ENCODE peak calls at places on chromosomes 3 and 15, in seven cellular contexts. B, W, Z, S, A, X and E are unnamed samples.

GRCh38 chr15:43253431-43254403 is 13.0 kb downstream of the TGM5 start:
- DNase-seq in B (peak), W (no peak), Z (no peak), S (no peak), A (peak), X (no peak), E (no peak)

GRCh38 chr3:81658322-81658997 is 103.0 kb downstream of the GBE1 start:
- DNase-seq in B (no peak), W (no peak), Z (no peak), S (no peak), A (no peak), X (no peak), E (no peak)

GRCh38 chr3:8444883-8445282 is 56.7 kb upstream of the LMCD1 start:
- DNase-seq in B (no peak), W (no peak), Z (no peak), S (no peak), A (peak), X (no peak), E (no peak)

GRCh38 chr15:67783303-67783702 is 42.0 kb upstream of the SKOR1 start:
- DNase-seq in B (peak), W (no peak), Z (peak), S (peak), A (no peak), X (no peak), E (peak)

GRCh38 chr3:99836681-99837080 is 19.0 kb downstream of the CMSS1 start:
- DNase-seq in B (no peak), W (no peak), Z (no peak), S (no peak), A (no peak), X (no peak), E (no peak)

GRCh38 chr3:53190659-53191058 is 29.6 kb downstream of the PRKCD start:
- DNase-seq in B (no peak), W (no peak), Z (no peak), S (no peak), A (no peak), X (no peak), E (no peak)

GRCh38 chr15:39798382-39798781 is 15.7 kb upstream of the FSIP1 start:
- DNase-seq in B (no peak), W (no peak), Z (no peak), S (no peak), A (no peak), X (no peak), E (no peak)

GRCh38 chr3:141262306-141262705 is 30.7 kb downstream of the PXYLP1 start:
- DNase-seq in B (no peak), W (peak), Z (no peak), S (no peak), A (peak), X (no peak), E (no peak)

GRCh38 chr3:10546887-10547286 is 41.5 kb upstream of the ATP2B2 start:
- DNase-seq in B (no peak), W (no peak), Z (no peak), S (no peak), A (no peak), X (no peak), E (no peak)

GRCh38 chr3:184135149-184135910 is at the start of gene EIF2B5:
- DNase-seq in B (peak), W (peak), Z (peak), S (peak), A (peak), X (peak), E (peak)

GRCh38 chr15:65258863-65259262 is 27.8 kb downstream of the PARP16 start:
- DNase-seq in B (no peak), W (peak), Z (no peak), S (no peak), A (peak), X (no peak), E (no peak)

GRCh38 chr3:136305879-136306278 is 55.7 kb downstream of the PCCB start:
- DNase-seq in B (peak), W (no peak), Z (no peak), S (no peak), A (peak), X (no peak), E (no peak)

GRCh38 chr3:121592856-121593702 is at the start of gene FBXO40:
- DNase-seq in B (peak), W (no peak), Z (no peak), S (no peak), A (no peak), X (no peak), E (no peak)

GRCh38 chr3:131922356-131922755 is 112.5 kb downstream of the CPNE4 start:
- DNase-seq in B (no peak), W (no peak), Z (no peak), S (no peak), A (peak), X (no peak), E (no peak)

GRCh38 chr3:51390186-51390585 is 899 bp upstream of the RBM15B start:
- DNase-seq in B (no peak), W (no peak), Z (no peak), S (no peak), A (no peak), X (no peak), E (no peak)

GRCh38 chr3:46928297-46928696 is 48.2 kb downstream of the CCDC12 start:
- DNase-seq in B (peak), W (no peak), Z (no peak), S (no peak), A (no peak), X (no peak), E (no peak)

GRCh38 chr3:149879872-149880271 is 66.9 kb downstream of the RNF13 start:
- DNase-seq in B (no peak), W (peak), Z (no peak), S (no peak), A (peak), X (no peak), E (no peak)

GRCh38 chr3:3984053-3984452 is 184.8 kb downstream of the LRRN1 start:
- DNase-seq in B (no peak), W (no peak), Z (no peak), S (no peak), A (no peak), X (no peak), E (no peak)

GRCh38 chr3:185713015-185713414 is 111.8 kb downstream of the IGF2BP2 start:
- DNase-seq in B (no peak), W (no peak), Z (no peak), S (no peak), A (no peak), X (no peak), E (no peak)

GRCh38 chr3:181615666-181616065 is 96.1 kb upstream of the SOX2 start:
- DNase-seq in B (no peak), W (no peak), Z (no peak), S (no peak), A (no peak), X (no peak), E (no peak)

GRCh38 chr3:157129782-157130137 is 30.2 kb downstream of the CCNL1 start:
- DNase-seq in B (no peak), W (no peak), Z (no peak), S (no peak), A (no peak), X (no peak), E (no peak)